ENCODE peak calls at places on chromosomes 1 and 21, in five cellular contexts. P is uterus, J is upper lobe of left lung, Y is HCT116, X is sigmoid colon. O is an unnamed sample.

GRCh38 chr1:25425098-25426085 is 4.8 kb upstream of the RHCE start:
- DNase-seq in Y (no peak), P (no peak), X (no peak), J (no peak), O (no peak)

GRCh38 chr1:97139512-97139911 is 417.9 kb downstream of the PTBP2 start:
- DNase-seq in J (no peak), X (no peak), Y (no peak), P (no peak), O (no peak)

GRCh38 chr1:8015036-8015808 is 10.9 kb downstream of the ERRFI1 start:
- DNase-seq in Y (no peak), J (no peak), X (no peak), P (peak), O (no peak)

GRCh38 chr1:216076751-216077150 is 346.5 kb downstream of the USH2A start:
- DNase-seq in X (no peak), Y (no peak), P (no peak), J (no peak), O (no peak)

GRCh38 chr1:228152918-228153258 is 3.2 kb downstream of the GJC2 start:
- DNase-seq in P (peak), X (peak), J (no peak), Y (no peak), O (no peak)

GRCh38 chr1:35688161-35688560 is 30.5 kb downstream of the C1orf216 start:
- DNase-seq in X (no peak), P (no peak), J (no peak), Y (no peak), O (no peak)

GRCh38 chr1:117592155-117592554 is 13.7 kb upstream of the TENT5C start:
- DNase-seq in X (no peak), J (no peak), Y (no peak), P (no peak), O (no peak)

GRCh38 chr1:869499-870244 is 54.1 kb upstream of the SAMD11 start:
- DNase-seq in X (peak), J (peak), Y (peak), P (peak), O (no peak)

GRCh38 chr21:31872452-31873274 is at the start of gene HUNK:
- DNase-seq in Y (no peak), J (peak), P (peak), X (no peak), O (no peak)

GRCh38 chr1:157994704-157995540 is 1.5 kb downstream of the KIRREL1 start:
- DNase-seq in P (peak), J (no peak), Y (no peak), X (peak), O (no peak)

GRCh38 chr1:159090566-159091546 is 14.3 kb upstream of the AIM2 start:
- DNase-seq in J (no peak), P (no peak), X (no peak), Y (no peak), O (no peak)

GRCh38 chr1:155254228-155254713 is 1.0 kb downstream of the ENTREP3 start:
- DNase-seq in Y (no peak), J (no peak), X (no peak), P (no peak), O (no peak)

GRCh38 chr1:205310981-205311704 is 10.4 kb downstream of the NUAK2 start:
- DNase-seq in Y (no peak), X (no peak), P (no peak), J (no peak), O (no peak)

GRCh38 chr1:205314986-205315618 is 6.4 kb downstream of the NUAK2 start:
- DNase-seq in X (no peak), P (no peak), Y (no peak), J (no peak), O (no peak)

GRCh38 chr1:205312866-205313680 is 8.5 kb downstream of the NUAK2 start:
- DNase-seq in P (no peak), J (no peak), X (no peak), Y (no peak), O (no peak)

GRCh38 chr1:205316179-205316578 is 5.4 kb downstream of the NUAK2 start:
- DNase-seq in P (no peak), J (no peak), Y (no peak), X (no peak), O (no peak)

DNA sequence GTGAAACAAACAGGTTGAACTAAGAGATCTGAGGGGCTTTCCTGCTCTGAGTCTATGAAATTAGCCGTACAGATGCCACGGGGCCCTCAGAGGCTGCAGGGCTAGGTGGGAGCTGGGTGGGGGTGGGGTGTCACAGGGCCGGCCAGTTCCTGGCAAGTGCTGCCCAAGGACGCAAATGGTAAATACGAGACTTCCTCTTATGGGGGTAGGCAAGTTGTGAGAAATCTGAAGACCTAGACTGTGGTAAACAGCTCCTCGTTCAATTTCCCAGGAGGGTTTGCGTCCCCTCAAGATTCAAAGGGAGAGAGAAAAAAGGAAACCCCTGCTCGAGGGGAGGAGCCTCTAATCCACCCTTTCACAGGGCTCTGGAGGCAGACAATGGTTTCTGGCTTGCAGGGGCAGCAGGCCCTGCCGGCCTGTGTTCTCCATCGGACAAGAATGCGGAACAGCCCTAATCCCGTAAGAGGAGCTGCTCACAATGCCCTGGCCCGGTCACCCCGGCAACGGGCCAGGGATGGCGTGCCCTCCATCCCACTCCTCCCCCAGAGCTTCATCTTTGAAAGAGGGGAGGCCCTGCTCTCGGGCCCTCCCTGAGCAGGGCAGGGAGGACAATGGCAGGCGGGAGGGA is 7.8 kb downstream of the NUAK2 start:
- DNase-seq in J (peak), X (no peak), Y (no peak), P (peak), O (no peak)
- TF ChIP-seq POLR2A in J (no peak), X (no peak), Y (no peak), P (no peak), O (no peak)

GRCh38 chr1:16617101-16617727 is 3.9 kb upstream of the NBPF1 start:
- DNase-seq in Y (no peak), J (peak), X (peak), P (peak), O (no peak)

GRCh38 chr1:16615253-16616252 is 2.2 kb upstream of the NBPF1 start:
- DNase-seq in X (peak), P (peak), Y (no peak), J (no peak), O (no peak)

GRCh38 chr1:16612332-16613172 is 812 bp downstream of the NBPF1 start:
- DNase-seq in X (peak), J (no peak), P (peak), Y (no peak), O (no peak)

GRCh38 chr1:16614361-16615252 is 1.2 kb upstream of the NBPF1 start:
- DNase-seq in J (no peak), P (peak), X (peak), Y (no peak), O (no peak)

DNA sequence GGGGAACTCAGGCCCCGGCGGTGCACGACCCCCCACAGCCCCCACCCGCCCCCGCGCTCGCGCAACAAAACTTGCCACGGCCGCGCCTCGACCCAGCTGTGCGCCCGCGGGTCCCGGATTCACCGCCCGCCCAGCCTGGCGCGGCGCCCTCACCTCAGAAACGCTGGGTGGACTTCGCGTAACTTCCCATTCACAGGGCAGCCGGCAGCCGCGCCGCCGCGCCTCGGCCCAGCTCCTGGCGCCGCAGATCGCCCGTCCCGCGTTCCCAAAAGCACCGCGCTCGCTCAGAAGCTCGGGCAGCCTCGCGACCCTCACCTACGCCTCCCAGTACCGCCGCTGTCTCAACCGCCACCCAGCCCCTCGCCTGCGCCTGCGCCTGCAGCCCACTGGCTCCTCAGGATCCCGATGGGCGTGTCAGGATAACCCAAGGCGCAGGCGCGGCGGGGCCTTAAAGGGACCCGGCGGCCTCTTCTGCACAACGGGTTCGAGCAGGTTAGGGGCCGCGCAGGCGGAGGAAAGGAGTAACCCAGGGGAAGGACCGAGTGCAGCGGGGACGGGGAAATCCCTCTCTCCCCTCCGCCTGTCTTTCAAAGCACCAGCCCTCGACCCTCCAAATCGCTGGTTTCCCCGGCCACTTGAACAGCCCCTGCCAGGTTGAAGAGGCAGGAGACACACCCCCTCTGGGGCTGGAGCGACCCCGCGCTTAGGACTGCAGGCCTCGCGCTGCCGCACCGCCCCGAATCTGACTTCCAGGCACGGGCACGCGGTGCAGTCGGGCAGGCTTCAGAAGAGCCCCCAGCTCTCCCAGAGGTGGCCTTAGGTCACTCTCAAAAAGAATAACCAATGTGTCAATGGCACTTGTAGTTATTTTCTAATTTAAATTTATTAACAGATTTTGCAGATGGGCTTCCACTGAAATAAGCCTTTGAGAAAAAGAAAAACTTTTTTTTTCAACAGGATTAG is at the start of gene NBPF1:
- DNase-seq in P (peak), Y (peak), X (peak), J (peak), O (peak)
- H3K27ac ChIP-seq in P (peak), Y (peak), X (peak), J (peak), O (peak)

DNA sequence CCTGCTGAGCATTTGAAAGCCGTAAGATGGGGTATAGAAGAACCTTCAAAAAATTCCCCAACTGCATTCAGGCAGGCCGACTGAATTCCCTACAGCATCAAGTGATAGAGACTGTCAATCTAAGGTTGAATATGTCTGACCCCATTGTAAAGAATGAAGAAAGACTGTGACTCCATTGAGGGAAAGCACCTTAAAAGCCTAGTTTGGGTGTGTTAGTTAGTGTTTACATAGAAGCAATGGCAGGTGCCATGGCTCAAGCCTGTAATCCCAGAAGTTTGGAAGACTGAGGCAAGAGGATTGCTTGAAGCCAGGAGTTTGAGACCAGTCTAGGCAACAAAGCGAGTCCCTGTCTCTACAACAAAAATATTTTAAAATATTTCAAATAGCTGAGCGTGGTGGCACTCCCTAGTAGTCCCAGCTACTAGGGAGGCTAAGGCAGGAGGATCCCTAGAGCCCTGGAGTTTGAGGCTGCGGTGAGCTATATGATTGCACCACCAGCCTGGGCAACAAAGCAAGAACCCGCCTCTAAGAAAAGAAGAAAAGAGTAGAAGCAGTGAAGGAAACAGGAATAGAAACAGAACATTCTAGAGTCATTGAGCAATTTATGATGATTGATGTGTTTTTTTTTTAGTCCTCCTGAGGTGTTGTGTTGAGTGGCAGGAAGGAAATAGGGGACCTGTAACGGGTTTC is 15.4 kb downstream of the POLR3GL start:
- DNase-seq in P (no peak), X (peak), J (no peak), Y (no peak), O (no peak)
- TF ChIP-seq POLR2A in P (peak), X (no peak), J (no peak), Y (no peak), O (peak)

DNA sequence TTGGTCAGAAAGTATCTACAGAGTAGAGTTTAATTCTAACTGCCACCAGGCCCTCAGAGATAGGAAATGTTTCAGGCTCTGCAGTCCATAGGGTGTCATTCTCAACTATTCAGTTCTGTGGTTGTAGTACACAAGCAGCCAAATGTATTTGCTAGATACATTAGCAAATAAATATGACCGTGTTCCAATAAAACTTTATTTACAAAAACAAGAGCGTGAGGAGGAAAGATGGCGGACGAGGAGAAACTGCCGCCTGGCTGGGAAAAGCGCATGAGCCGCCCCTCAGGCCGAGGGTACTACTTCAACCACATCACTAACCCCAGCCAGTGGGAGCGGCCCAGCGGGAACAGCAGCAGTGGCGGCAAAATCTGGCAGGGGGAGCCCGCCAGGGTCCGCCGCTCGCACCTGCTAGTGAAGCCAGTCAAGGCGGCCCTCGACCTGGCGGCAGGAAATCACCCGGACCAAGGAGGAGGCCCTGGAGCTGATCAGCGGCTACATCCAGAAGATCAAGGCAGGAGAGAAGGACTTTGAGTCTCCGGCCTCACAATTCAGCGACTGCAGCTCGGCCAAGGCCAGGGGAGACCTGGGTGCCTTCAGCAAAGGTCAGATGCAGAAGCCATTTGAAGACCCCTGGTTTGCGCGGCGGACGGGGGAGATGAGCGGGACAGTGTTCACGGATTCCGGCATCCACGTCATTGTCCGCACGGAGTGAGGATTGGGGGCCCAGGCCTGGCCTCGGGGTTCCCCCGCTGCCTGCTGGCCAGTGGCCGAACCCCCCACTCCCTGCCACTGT is 286.1 kb downstream of the LRRC40 start:
- DNase-seq in X (peak), Y (no peak), J (peak), P (no peak), O (no peak)
- H3K27ac ChIP-seq in X (no peak), Y (no peak), J (no peak), P (no peak), O (no peak)